ENCODE peak calls at places on chromosomes 13 and 19, in nine cellular contexts. W, B, O, E, A, S, X, R and Y are unnamed samples.

GRCh38 chr13:102688306-102688973 is 6.4 kb downstream of the METTL21C start:
- DNase-seq in S (peak), R (no peak), O (no peak), W (no peak), B (no peak), E (no peak), X (no peak), A (no peak), Y (no peak)

GRCh38 chr13:40271931-40272775 is 394.3 kb downstream of the FOXO1 start:
- DNase-seq in R (peak), S (peak), X (no peak), A (peak), B (no peak), W (peak), O (no peak), E (peak), Y (peak)

GRCh38 chr13:48819889-48820288 is 155.8 kb upstream of the FNDC3A start:
- DNase-seq in S (no peak), W (no peak), A (no peak), E (no peak), R (no peak), B (no peak), X (no peak), O (no peak), Y (no peak)

GRCh38 chr19:42206871-42207755 is 10.4 kb downstream of the DEDD2 start:
- DNase-seq in S (peak), A (peak), E (no peak), X (no peak), B (no peak), O (peak), W (peak), R (no peak), Y (no peak)

GRCh38 chr19:28213476-28214082 is 999.4 kb downstream of the UQCRFS1 start:
- DNase-seq in S (no peak), B (peak), W (no peak), X (no peak), R (no peak), E (no peak), A (no peak), O (no peak), Y (no peak)

GRCh38 chr19:56821675-56822074 is 18.9 kb downstream of the PEG3 start:
- DNase-seq in S (no peak), A (no peak), O (no peak), E (no peak), R (no peak), W (no peak), X (no peak), B (no peak), Y (no peak)

GRCh38 chr13:25493930-25494707 is 122.3 kb downstream of the ATP8A2 start:
- DNase-seq in A (no peak), S (no peak), X (no peak), O (no peak), E (no peak), W (no peak), B (no peak), R (no peak), Y (no peak)

GRCh38 chr19:42295831-42296525 is 6.0 kb upstream of the PRR19 start:
- DNase-seq in B (peak), X (no peak), A (peak), W (peak), O (peak), R (peak), S (peak), E (no peak), Y (peak)

GRCh38 chr13:65913173-65913572 is 1317.0 kb downstream of the PCDH9 start:
- DNase-seq in W (peak), E (peak), S (peak), X (no peak), B (no peak), A (peak), R (peak), O (no peak), Y (no peak)

GRCh38 chr13:51590966-51591627 is 6.8 kb downstream of the WDFY2 start:
- DNase-seq in A (peak), S (peak), W (peak), R (peak), B (no peak), X (no peak), O (no peak), E (peak), Y (no peak)

GRCh38 chr13:114311908-114312307 is 2.4 kb upstream of the CHAMP1 start:
- DNase-seq in O (no peak), B (peak), W (no peak), E (no peak), R (no peak), A (peak), S (no peak), X (no peak), Y (no peak)

GRCh38 chr19:1149259-1150045 is 24.6 kb downstream of the SBNO2 start:
- DNase-seq in E (no peak), S (no peak), O (no peak), W (no peak), A (no peak), R (no peak), B (no peak), X (no peak), Y (no peak)

GRCh38 chr13:50894504-50894903 is 15.1 kb upstream of the RNASEH2B start:
- DNase-seq in R (no peak), A (no peak), O (no peak), E (no peak), S (no peak), W (no peak), B (no peak), X (no peak), Y (no peak)

GRCh38 chr13:101917475-101917810 is 465.0 kb downstream of the ITGBL1 start:
- DNase-seq in A (no peak), S (no peak), B (no peak), X (no peak), R (no peak), E (no peak), O (no peak), W (no peak), Y (no peak)

GRCh38 chr13:77535448-77535847 is at the start of gene SCEL:
- DNase-seq in W (no peak), O (no peak), E (no peak), R (no peak), S (no peak), A (no peak), X (no peak), B (no peak), Y (no peak)

GRCh38 chr19:46579286-46579944 is 21.7 kb upstream of the CALM3 start:
- DNase-seq in O (no peak), B (peak), A (no peak), R (no peak), X (no peak), W (no peak), E (no peak), S (peak), Y (no peak)

DNA sequence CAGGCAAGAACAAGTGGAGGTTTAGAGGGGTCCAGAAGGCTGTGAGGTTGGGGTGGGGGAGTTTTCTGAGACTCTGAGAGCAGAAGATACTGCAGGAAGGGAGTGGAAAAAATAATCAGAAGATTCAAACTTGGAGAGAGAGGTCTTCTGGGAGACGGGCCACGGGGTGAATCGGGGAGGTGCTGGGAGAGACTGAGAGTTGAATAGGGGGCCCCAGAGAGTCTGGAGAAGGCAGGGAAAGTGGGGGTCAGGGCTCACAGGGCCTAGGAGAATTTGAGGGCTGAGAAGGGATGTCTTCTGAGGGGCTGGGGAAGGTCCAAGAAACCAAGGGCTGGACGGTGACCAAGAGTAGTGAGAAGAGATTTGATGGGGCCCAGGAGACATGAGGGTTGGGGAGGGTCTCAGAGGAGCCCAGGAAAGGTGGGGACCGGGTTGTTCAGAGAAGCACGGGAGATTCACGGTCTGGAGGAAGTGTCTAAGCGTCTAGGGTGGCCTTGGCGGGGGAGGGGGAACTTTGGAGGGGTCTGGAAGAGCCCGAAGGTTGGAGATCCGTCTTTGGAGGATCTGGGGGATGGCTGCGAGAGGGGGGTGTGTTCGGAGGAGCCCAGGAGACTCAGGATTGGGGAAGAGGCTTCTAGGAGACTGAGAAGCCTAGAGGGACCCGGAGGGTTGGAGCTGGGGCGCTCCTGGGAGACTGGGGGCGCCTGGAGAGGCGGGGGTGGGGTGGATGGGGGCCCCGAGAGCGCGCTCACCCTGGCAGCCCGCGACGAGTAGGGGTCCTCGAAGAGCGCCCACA is 1.5 kb downstream of the KCNC3 start:
- DNase-seq in A (no peak), E (no peak), R (no peak), S (peak), O (peak), W (no peak), B (no peak), X (no peak), Y (no peak)
- H3K4me3 ChIP-seq in A (no peak), E (no peak), R (no peak), S (no peak), O (no peak), W (no peak), B (peak), X (peak), Y (no peak)

GRCh38 chr13:27979765-27980279 is 8.7 kb downstream of the URAD start:
- DNase-seq in W (no peak), E (no peak), B (no peak), S (peak), A (no peak), O (no peak), R (no peak), X (no peak), Y (no peak)
- H3K4me3 ChIP-seq in W (no peak), E (no peak), B (no peak), S (no peak), A (no peak), O (peak), R (no peak), X (no peak), Y (no peak)

GRCh38 chr19:11375143-11375948 is 880 bp downstream of the SWSAP1 start:
- DNase-seq in X (no peak), A (no peak), W (no peak), E (no peak), S (peak), B (peak), R (no peak), O (peak), Y (peak)
- H3K4me3 ChIP-seq in X (peak), A (peak), W (peak), E (peak), S (peak), B (peak), R (peak), O (peak), Y (peak)

GRCh38 chr19:14080887-14081796 is 4.4 kb downstream of the C19orf67 start:
- DNase-seq in W (peak), A (peak), E (peak), O (peak), B (peak), X (peak), R (peak), S (peak), Y (peak)

GRCh38 chr19:14081797-14082674 is 3.5 kb downstream of the C19orf67 start:
- DNase-seq in W (no peak), E (no peak), O (peak), R (no peak), X (no peak), B (no peak), A (no peak), S (peak), Y (peak)

GRCh38 chr19:14086098-14086497 is 515 bp upstream of the C19orf67 start:
- DNase-seq in E (no peak), O (no peak), R (no peak), X (no peak), S (no peak), A (no peak), W (no peak), B (no peak), Y (no peak)

GRCh38 chr19:14085309-14085995 is at the start of gene C19orf67:
- DNase-seq in O (no peak), R (no peak), W (no peak), X (no peak), S (peak), E (no peak), B (no peak), A (no peak), Y (no peak)

DNA sequence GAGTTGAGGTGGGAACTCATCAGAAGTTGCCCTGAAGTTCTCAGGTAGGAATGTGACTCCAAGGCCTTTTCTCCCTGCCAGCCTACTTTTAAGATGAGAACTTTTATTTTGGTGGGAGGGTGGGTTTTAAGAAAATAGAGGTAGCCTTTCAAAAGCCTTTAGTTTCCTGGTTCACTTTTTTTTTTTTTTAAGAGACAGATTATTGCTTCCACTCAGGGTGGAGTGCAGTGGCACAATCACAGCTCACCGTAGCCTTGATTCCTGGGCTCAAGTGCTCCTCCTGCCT is 3.0 kb downstream of the C19orf67 start:
- DNase-seq in O (no peak), B (no peak), S (no peak), A (no peak), X (no peak), W (no peak), R (no peak), E (no peak), Y (no peak)
- H3K4me3 ChIP-seq in O (no peak), B (no peak), S (peak), A (peak), X (peak), W (no peak), R (no peak), E (no peak), Y (peak)